ENCODE peak calls at places on chromosomes 3 and 15, in nine cellular contexts. R, H, K, Z, L, I, X, N and Y are unnamed samples.

GRCh38 chr15:39969871-39970270 is 36.0 kb downstream of the EIF2AK4 start:
- DNase-seq in I (no peak), X (peak; percentile 7), R (no peak), Z (no peak), K (peak; percentile 71), L (peak; percentile 43), H (peak; percentile 76), N (peak; percentile 60), Y (no peak)

GRCh38 chr3:46903341-46904302 is 26.1 kb downstream of the PTH1R start:
- DNase-seq in H (peak; percentile 63), I (no peak), Z (no peak), R (no peak), X (peak; percentile 51), K (peak; percentile 35), L (no peak), N (peak; percentile 55), Y (peak; percentile 15)

GRCh38 chr15:36810656-36811449 is 231.4 kb downstream of the CDIN1 start:
- DNase-seq in R (no peak), H (no peak), I (no peak), X (no peak), Z (no peak), N (no peak), L (no peak), K (no peak), Y (peak; percentile 60)

GRCh38 chr3:133412511-133413165 is 12.8 kb downstream of the BFSP2 start:
- DNase-seq in I (no peak), N (peak; percentile 56), R (no peak), H (no peak), Z (no peak), X (peak; percentile 49), L (no peak), K (no peak), Y (no peak)

GRCh38 chr3:187016639-187017345 is 86.5 kb downstream of the ST6GAL1 start:
- DNase-seq in N (peak; percentile 16), H (peak; percentile 15), K (no peak), I (no peak), X (peak; percentile 14), R (no peak), L (no peak), Z (no peak), Y (no peak)

GRCh38 chr15:22936577-22937472 is 43.3 kb downstream of the CYFIP1 start:
- DNase-seq in N (no peak), I (no peak), L (no peak), K (no peak), Z (no peak), H (no peak), X (no peak), R (no peak), Y (no peak)

GRCh38 chr3:145854486-145854885 is 306.5 kb downstream of the PLOD2 start:
- DNase-seq in N (no peak), H (no peak), R (no peak), Z (no peak), X (no peak), I (no peak), K (no peak), L (no peak), Y (no peak)

GRCh38 chr3:50550079-50550736 is 17.3 kb downstream of the C3orf18 start:
- DNase-seq in N (peak; percentile 28), X (peak; percentile 12), Z (peak; percentile 52), H (no peak), R (peak; percentile 76), I (no peak), K (no peak), L (peak; percentile 54), Y (peak; percentile 87)

GRCh38 chr3:124174463-124174862 is 182.5 kb upstream of the ROPN1 start:
- DNase-seq in R (peak; percentile 79), N (no peak), L (peak; percentile 23), K (no peak), X (no peak), H (no peak), I (no peak), Z (no peak), Y (peak; percentile 61)

DNA sequence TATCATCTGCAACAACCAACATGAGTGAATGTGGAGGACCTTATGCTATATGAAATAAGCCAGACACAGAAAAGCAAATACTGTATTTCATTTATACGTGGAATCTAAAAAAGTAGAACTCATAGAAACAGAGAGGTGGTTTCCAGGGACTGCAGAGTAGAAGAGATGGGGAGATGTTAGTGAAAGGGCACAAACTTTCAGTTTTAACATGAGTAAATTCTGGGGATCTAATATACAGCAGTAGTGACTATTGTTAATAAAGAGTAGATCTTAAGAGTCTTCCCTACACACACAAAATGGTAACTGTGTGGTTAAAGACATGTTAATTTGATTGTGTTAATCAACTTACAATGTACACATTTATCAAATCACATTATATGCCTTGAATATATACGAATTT is 20.9 kb upstream of the MELTF start:
- DNase-seq in K (no peak), R (no peak), X (no peak), L (no peak), H (no peak), Z (no peak), N (no peak), I (no peak), Y (no peak)
- TF ChIP-seq CTCF in K (no peak), R (no peak), X (no peak), L (no peak), H (no peak), Z (no peak), N (no peak), I (no peak), Y (no peak)

GRCh38 chr3:150370129-150370602 is 37.9 kb upstream of the TSC22D2 start:
- DNase-seq in Z (peak; percentile 71), L (peak; percentile 62), X (peak; percentile 96), R (no peak), I (peak; percentile 91), K (peak; percentile 72), N (peak; percentile 95), H (peak; percentile 98), Y (no peak)

GRCh38 chr3:150373234-150373633 is 34.9 kb upstream of the TSC22D2 start:
- DNase-seq in H (no peak), X (no peak), N (no peak), K (no peak), Z (no peak), L (no peak), R (no peak), I (no peak), Y (no peak)

GRCh38 chr3:150371741-150372254 is 36.3 kb upstream of the TSC22D2 start:
- DNase-seq in N (peak; percentile 98), I (peak; percentile 97), X (peak; percentile 99), Z (peak; percentile 64), R (no peak), K (no peak), H (peak; percentile 100), L (peak; percentile 86), Y (no peak)

GRCh38 chr3:150370982-150371381 is 37.1 kb upstream of the TSC22D2 start:
- DNase-seq in R (no peak), X (no peak), I (no peak), Z (no peak), N (no peak), L (no peak), K (no peak), H (peak; percentile 38), Y (no peak)

DNA sequence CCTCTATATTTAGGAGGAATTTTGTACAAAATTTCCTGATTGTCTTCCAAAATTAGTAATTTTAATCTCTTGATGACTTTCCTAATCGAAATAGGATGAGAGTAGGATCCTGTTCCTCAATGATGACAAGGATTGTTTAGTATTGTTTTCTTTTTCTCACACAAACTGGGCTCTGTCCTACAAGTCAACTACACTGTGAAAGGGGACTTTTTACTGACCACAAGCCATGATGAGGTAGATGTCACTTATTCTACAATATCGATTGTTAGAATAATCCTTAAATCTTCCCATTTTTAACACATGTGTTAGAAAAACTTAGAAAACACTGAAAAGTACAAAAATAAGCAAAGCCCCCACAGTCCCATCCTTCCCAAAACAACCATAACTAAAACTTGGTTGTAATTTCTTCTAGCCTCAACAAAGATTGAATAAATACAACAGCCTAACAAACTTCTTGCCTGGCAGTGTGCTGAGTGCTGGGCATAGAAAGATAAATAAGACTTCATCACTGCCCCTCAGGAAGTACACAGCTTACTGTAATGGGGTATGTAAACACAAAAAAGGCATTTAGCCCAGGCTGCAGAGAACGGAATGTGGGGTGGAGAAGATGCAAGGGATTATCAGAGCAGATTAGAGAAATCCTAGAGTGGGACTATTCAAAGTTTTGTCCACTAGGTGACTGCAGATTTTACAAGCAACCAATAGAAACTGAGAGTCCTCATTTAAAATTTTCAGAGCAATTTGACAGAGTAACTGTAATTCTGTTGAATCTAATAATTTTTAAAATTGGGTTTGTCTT is 35.6 kb upstream of the TSC22D2 start:
- DNase-seq in X (peak; percentile 48), R (no peak), H (peak; percentile 22), I (no peak), N (peak; percentile 20), Z (peak; percentile 42), L (no peak), K (no peak), Y (no peak)
- TF ChIP-seq CTCF in X (peak; percentile 74), R (peak; percentile 16), H (peak; percentile 7), I (peak; percentile 38), N (peak; percentile 37), Z (no peak), L (peak; percentile 7), K (no peak), Y (peak; percentile 13)

GRCh38 chr3:37768107-37768809 is 93.4 kb upstream of the CTDSPL start:
- DNase-seq in R (no peak), H (no peak), I (peak; percentile 6), L (no peak), Z (no peak), N (peak; percentile 38), X (no peak), K (no peak), Y (no peak)
- TF ChIP-seq CTCF in R (no peak), H (no peak), I (no peak), L (no peak), Z (no peak), N (no peak), X (no peak), K (no peak), Y (no peak)

GRCh38 chr15:90603893-90604292 is 74.2 kb downstream of the CRTC3 start:
- DNase-seq in N (peak; percentile 52), H (no peak), Z (no peak), X (peak; percentile 15), K (peak; percentile 48), I (no peak), R (peak; percentile 29), L (no peak), Y (no peak)
- TF ChIP-seq CTCF in N (peak; percentile 64), H (peak; percentile 58), Z (peak; percentile 56), X (peak; percentile 81), K (peak; percentile 44), I (peak; percentile 45), R (peak; percentile 34), L (peak; percentile 62), Y (no peak)

GRCh38 chr3:188205992-188206416 is 52.0 kb downstream of the LPP start:
- DNase-seq in N (no peak), H (no peak), K (no peak), I (no peak), R (peak; percentile 15), L (no peak), Z (no peak), X (no peak), Y (no peak)
- TF ChIP-seq CTCF in N (no peak), H (peak; percentile 6), K (no peak), I (peak; percentile 34), R (peak; percentile 34), L (peak; percentile 20), Z (no peak), X (peak; percentile 60), Y (peak; percentile 40)